ENCODE peak calls at places on chromosomes 4 and X, in seven cellular contexts. T is A549, L is left ventricle myocardium inferior, N is MG63, M is HFF-Myc, X is choroid plexus epithelial cell, K is skeletal muscle cell. Z is an unnamed sample.

GRCh38 chr4:19512086-19512485 is 739.6 kb upstream of the SLIT2 start:
- DNase-seq in T (no peak), L (no peak), N (no peak), M (no peak), X (no peak), K (no peak), Z (no peak)

GRCh38 chr4:100450449-100450848 is 67.4 kb downstream of the EMCN start:
- DNase-seq in T (no peak), L (no peak), N (no peak), M (no peak), X (no peak), K (peak), Z (no peak)

GRCh38 chr4:96603635-96604034 is 763.7 kb downstream of the PDHA2 start:
- DNase-seq in T (no peak), L (no peak), N (no peak), M (no peak), X (peak), K (no peak), Z (no peak)

GRCh38 chr4:64781737-64782326 is 372.6 kb upstream of the TECRL start:
- DNase-seq in T (no peak), L (no peak), N (no peak), M (no peak), X (peak), K (no peak), Z (peak)

GRCh38 chrX:83771664-83772063 is 89.3 kb upstream of the CYLC1 start:
- DNase-seq in T (no peak), L (no peak), N (no peak), M (no peak), X (no peak), K (no peak), Z (no peak)

GRCh38 chrX:28379142-28379541 is 208.1 kb upstream of the IL1RAPL1 start:
- DNase-seq in T (no peak), L (no peak), N (no peak), M (no peak), X (no peak), K (no peak), Z (no peak)

GRCh38 chr4:21768349-21769310 is 179.9 kb downstream of the KCNIP4 start:
- DNase-seq in T (no peak), L (no peak), N (no peak), M (no peak), X (peak), K (no peak), Z (peak)

GRCh38 chrX:63350551-63350950 is 581 bp downstream of the SPIN4 start:
- DNase-seq in T (peak), L (no peak), N (peak), M (peak), X (no peak), K (no peak), Z (peak)

GRCh38 chr4:141587897-141588296 is 48.5 kb upstream of the IL15 start:
- DNase-seq in T (no peak), L (no peak), N (no peak), M (no peak), X (peak), K (no peak), Z (no peak)

GRCh38 chr4:10917475-10918103 is 233.0 kb upstream of the CLNK start:
- DNase-seq in T (no peak), L (no peak), N (no peak), M (no peak), X (peak), K (no peak), Z (no peak)

GRCh38 chrX:108033890-108034289 is 11.0 kb upstream of the VSIG1 start:
- DNase-seq in T (no peak), L (no peak), N (no peak), M (no peak), X (peak), K (no peak), Z (no peak)

GRCh38 chr4:87839309-87839946 is 6.7 kb downstream of the MEPE start:
- DNase-seq in T (no peak), L (peak), N (no peak), M (no peak), X (peak), K (no peak), Z (peak)

GRCh38 chr4:17218801-17219200 is 293.1 kb downstream of the QDPR start:
- DNase-seq in T (no peak), L (no peak), N (no peak), M (no peak), X (no peak), K (no peak), Z (peak)

GRCh38 chrX:110070970-110071369 is 68.1 kb downstream of the TMEM164 start:
- DNase-seq in T (no peak), L (no peak), N (no peak), M (no peak), X (no peak), K (no peak), Z (no peak)

GRCh38 chr4:40699648-40700047 is 50.1 kb upstream of the NSUN7 start:
- DNase-seq in T (no peak), L (no peak), N (no peak), M (no peak), X (peak), K (peak), Z (peak)

GRCh38 chrX:3807906-3808305 is 94.5 kb upstream of the PRKX start:
- DNase-seq in T (no peak), L (no peak), N (no peak), M (no peak), X (no peak), K (no peak), Z (no peak)

GRCh38 chrX:102720237-102721168 is at the start of gene GPRASP3:
- DNase-seq in T (peak), L (peak), N (peak), M (no peak), X (peak), K (peak), Z (peak)

GRCh38 chr4:56128231-56128630 is 179.5 kb downstream of the CEP135 start:
- DNase-seq in T (no peak), L (no peak), N (peak), M (no peak), X (peak), K (peak), Z (peak)

GRCh38 chr4:51831133-51831532 is 11.8 kb upstream of the DCUN1D4 start:
- DNase-seq in T (no peak), L (peak), N (peak), M (no peak), X (peak), K (no peak), Z (peak)

GRCh38 chr4:687975-688694 is 816 bp downstream of the SLC49A3 start:
- DNase-seq in T (no peak), L (no peak), N (peak), M (no peak), X (no peak), K (no peak), Z (no peak)

GRCh38 chr4:72569719-72570235 is 756 bp upstream of the ADAMTS3 start:
- DNase-seq in T (no peak), L (no peak), N (peak), M (no peak), X (peak), K (no peak), Z (no peak)

GRCh38 chr4:167595898-167596297 is 361.6 kb upstream of the SPOCK3 start:
- DNase-seq in T (no peak), L (no peak), N (no peak), M (no peak), X (no peak), K (no peak), Z (no peak)

GRCh38 chr4:88196523-88197185 is 38.2 kb upstream of the ABCG2 start:
- DNase-seq in T (no peak), L (no peak), N (no peak), M (no peak), X (no peak), K (no peak), Z (no peak)

GRCh38 chr4:58749206-58749605 is 1639.0 kb upstream of the IGFBP7 start:
- DNase-seq in T (no peak), L (no peak), N (no peak), M (no peak), X (no peak), K (no peak), Z (no peak)

GRCh38 chrX:856901-857300 is 226.3 kb downstream of the SHOX start:
- DNase-seq in T (no peak), L (no peak), N (peak), M (peak), X (no peak), K (peak), Z (no peak)
- H3K4me3 ChIP-seq in T (peak), L (no peak), N (peak), M (no peak), X (no peak), K (no peak), Z (no peak)

GRCh38 chr4:159129822-159130550 is 27.1 kb downstream of the RAPGEF2 start:
- DNase-seq in T (no peak), L (no peak), N (no peak), M (no peak), X (no peak), K (no peak), Z (no peak)
- H3K4me3 ChIP-seq in T (no peak), L (no peak), N (no peak), M (no peak), X (no peak), K (no peak), Z (no peak)

GRCh38 chr4:168877407-168877778 is 132.7 kb downstream of the CBR4 start:
- DNase-seq in T (no peak), L (no peak), N (no peak), M (no peak), X (no peak), K (no peak), Z (no peak)
- H3K4me3 ChIP-seq in T (no peak), L (peak), N (no peak), M (no peak), X (peak), K (peak), Z (peak)

GRCh38 chrX:105816517-105816916 is 5.8 kb upstream of the NRK start:
- DNase-seq in T (no peak), L (no peak), N (no peak), M (no peak), X (no peak), K (no peak), Z (no peak)

GRCh38 chrX:105823092-105823454 is 734 bp downstream of the NRK start:
- DNase-seq in T (no peak), L (no peak), N (no peak), M (no peak), X (no peak), K (no peak), Z (no peak)

GRCh38 chrX:105822138-105823091 is at the start of gene NRK:
- DNase-seq in T (no peak), L (peak), N (no peak), M (no peak), X (peak), K (no peak), Z (peak)

GRCh38 chrX:105820247-105820646 is 2.1 kb upstream of the NRK start:
- DNase-seq in T (no peak), L (no peak), N (no peak), M (no peak), X (no peak), K (no peak), Z (no peak)

DNA sequence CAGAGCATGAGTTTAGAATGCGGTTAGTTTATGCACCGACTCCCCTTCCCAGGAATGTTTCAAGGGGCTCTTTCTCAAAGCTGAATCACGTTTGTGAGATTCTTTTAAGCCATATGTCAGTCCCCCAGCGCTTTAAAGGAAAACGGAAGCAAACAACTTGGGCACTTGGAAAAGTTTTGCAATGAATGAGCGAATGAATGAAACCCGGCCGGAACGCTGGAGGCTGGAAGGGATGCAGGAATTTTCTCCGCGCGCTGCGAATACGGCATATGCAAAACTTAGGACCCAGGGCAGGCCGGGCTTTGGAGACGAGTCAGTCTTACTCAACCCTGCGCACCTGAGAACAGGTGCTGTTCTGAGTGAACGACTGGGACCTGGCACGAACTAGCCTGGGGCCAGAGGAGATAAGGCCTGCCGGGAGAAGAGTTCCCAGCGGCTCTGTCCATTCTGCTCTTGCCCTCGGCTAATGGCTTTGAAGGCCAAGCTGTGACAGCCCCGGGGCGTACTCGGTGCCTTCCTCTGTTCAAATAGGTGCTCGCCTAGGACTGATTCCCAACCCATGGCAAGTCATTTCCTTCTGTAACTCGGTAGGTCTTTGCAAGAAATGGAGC is 763 bp upstream of the NRK start:
- DNase-seq in T (no peak), L (no peak), N (no peak), M (no peak), X (peak), K (peak), Z (peak)
- H3K4me3 ChIP-seq in T (no peak), L (peak), N (no peak), M (no peak), X (peak), K (peak), Z (peak)

GRCh38 chrX:101081257-101081656 is 2.6 kb downstream of the TMEM35A start:
- DNase-seq in T (no peak), L (no peak), N (no peak), M (no peak), X (no peak), K (no peak), Z (no peak)

GRCh38 chrX:101080326-101080725 is 1.6 kb downstream of the TMEM35A start:
- DNase-seq in T (no peak), L (no peak), N (no peak), M (no peak), X (no peak), K (no peak), Z (no peak)

GRCh38 chrX:101079736-101080135 is 1.1 kb downstream of the TMEM35A start:
- DNase-seq in T (no peak), L (no peak), N (no peak), M (no peak), X (no peak), K (no peak), Z (no peak)

GRCh38 chrX:101079223-101079622 is 544 bp downstream of the TMEM35A start:
- DNase-seq in T (no peak), L (no peak), N (no peak), M (no peak), X (no peak), K (no peak), Z (peak)

GRCh38 chrX:101078716-101079115 is at the start of gene TMEM35A:
- DNase-seq in T (no peak), L (no peak), N (no peak), M (no peak), X (peak), K (no peak), Z (peak)
- H3K4me3 ChIP-seq in T (no peak), L (peak), N (no peak), M (peak), X (peak), K (peak), Z (peak)

DNA sequence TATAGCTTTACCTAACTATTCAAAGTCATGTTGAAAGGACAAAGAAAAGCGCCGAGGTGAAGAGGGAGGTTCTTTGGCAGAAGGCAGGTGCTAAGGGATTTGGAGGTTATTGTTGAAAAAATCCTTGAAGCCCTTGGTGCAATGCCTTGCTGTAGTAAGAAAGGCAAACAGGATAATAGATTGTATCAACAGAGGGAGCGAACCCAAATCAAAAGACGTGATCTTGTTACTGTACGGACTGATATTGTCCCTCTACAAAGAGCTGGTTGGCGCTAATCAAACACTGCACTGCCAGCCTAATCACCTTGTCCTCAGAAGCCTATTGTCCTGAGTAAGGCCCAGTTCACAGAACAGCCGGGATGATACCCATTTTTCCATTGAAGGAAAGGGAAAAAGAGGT is 182.9 kb downstream of the ZIC3 start:
- DNase-seq in T (no peak), L (no peak), N (no peak), M (no peak), X (no peak), K (no peak), Z (no peak)
- H3K4me3 ChIP-seq in T (no peak), L (no peak), N (no peak), M (no peak), X (no peak), K (no peak), Z (no peak)

DNA sequence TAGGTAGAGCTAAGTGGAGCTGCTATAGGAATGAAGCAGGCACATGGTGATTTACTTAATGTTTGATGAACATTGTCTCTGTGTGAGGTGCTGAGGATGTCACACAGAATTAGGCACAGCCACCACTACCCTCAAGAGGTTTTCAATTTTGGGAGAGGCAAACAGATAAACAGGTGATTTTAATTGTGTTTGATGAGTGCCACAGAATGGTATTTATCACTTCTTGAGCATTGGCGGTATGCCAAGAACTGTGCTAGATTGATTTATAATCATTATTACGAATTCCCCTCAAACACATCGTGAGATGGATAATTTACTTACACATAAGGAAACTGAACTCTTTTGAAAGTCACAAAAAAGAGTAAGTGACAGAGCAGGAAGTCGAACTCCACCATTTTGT is 74.8 kb downstream of the FREM3 start:
- DNase-seq in T (no peak), L (no peak), N (no peak), M (no peak), X (no peak), K (no peak), Z (peak)
- H3K4me3 ChIP-seq in T (no peak), L (no peak), N (no peak), M (no peak), X (no peak), K (no peak), Z (no peak)

GRCh38 chr4:25632135-25632534 is 23.5 kb upstream of the SLC34A2 start:
- DNase-seq in T (no peak), L (no peak), N (no peak), M (no peak), X (no peak), K (no peak), Z (no peak)
- H3K4me3 ChIP-seq in T (no peak), L (no peak), N (no peak), M (no peak), X (no peak), K (no peak), Z (no peak)

Z was measured in adipocyte.